ENCODE peak calls at places on chromosome 1, in five cellular contexts. B, S, I, N and Q are unnamed samples.
A peak's percentile ranks its signal among the peaks of the same experiment; 100 is the strongest.

GRCh38 chr1:178704833-178705232 is 20.2 kb upstream of the RALGPS2 start:
- DNase-seq in B (no peak), S (no peak), I (no peak), N (no peak), Q (no peak)

GRCh38 chr1:165688046-165688445 is 10.3 kb downstream of the ALDH9A1 start:
- DNase-seq in B (no peak), S (no peak), I (no peak), N (no peak), Q (no peak)

GRCh38 chr1:228092342-228093049 is 10.0 kb downstream of the ARF1 start:
- DNase-seq in B (no peak), S (peak; percentile 13), I (no peak), N (no peak), Q (peak; percentile 7)

GRCh38 chr1:59045636-59046035 is 251.3 kb upstream of the FGGY start:
- DNase-seq in B (no peak), S (no peak), I (no peak), N (no peak), Q (no peak)

GRCh38 chr1:23126801-23127200 is 41.9 kb downstream of the LUZP1 start:
- DNase-seq in B (no peak), S (no peak), I (no peak), N (no peak), Q (no peak)

GRCh38 chr1:219788091-219788490 is 140.3 kb downstream of the SLC30A10 start:
- DNase-seq in B (no peak), S (no peak), I (no peak), N (no peak), Q (no peak)

GRCh38 chr1:21069549-21069948 is 107.1 kb downstream of the EIF4G3 start:
- DNase-seq in B (no peak), S (no peak), I (no peak), N (peak; percentile 53), Q (no peak)

GRCh38 chr1:37765937-37766664 is 1.2 kb upstream of the EPHA10 start:
- DNase-seq in B (no peak), S (no peak), I (no peak), N (no peak), Q (no peak)

GRCh38 chr1:100440075-100440809 is 87.9 kb downstream of the CDC14A start:
- DNase-seq in B (no peak), S (peak; percentile 30), I (no peak), N (peak; percentile 95), Q (no peak)

GRCh38 chr1:17400725-17401341 is 28.8 kb downstream of the PADI6 start:
- DNase-seq in B (no peak), S (no peak), I (no peak), N (no peak), Q (no peak)

GRCh38 chr1:158067651-158068050 is 74.2 kb downstream of the KIRREL1 start:
- DNase-seq in B (no peak), S (no peak), I (no peak), N (peak; percentile 45), Q (no peak)

GRCh38 chr1:65910432-65910831 is 117.7 kb downstream of the PDE4B start:
- DNase-seq in B (no peak), S (no peak), I (no peak), N (peak; percentile 7), Q (no peak)

GRCh38 chr1:63721531-63722189 is 52.2 kb upstream of the ROR1 start:
- DNase-seq in B (no peak), S (peak; percentile 35), I (no peak), N (no peak), Q (no peak)

GRCh38 chr1:183812111-183812510 is 7.2 kb downstream of the RGL1 start:
- DNase-seq in B (no peak), S (no peak), I (no peak), N (no peak), Q (no peak)

GRCh38 chr1:205286335-205286950 is 35.1 kb downstream of the NUAK2 start:
- DNase-seq in B (no peak), S (peak; percentile 40), I (no peak), N (no peak), Q (no peak)

GRCh38 chr1:59516881-59517280 is 220.0 kb downstream of the FGGY start:
- DNase-seq in B (no peak), S (no peak), I (peak; percentile 41), N (no peak), Q (no peak)

GRCh38 chr1:41713557-41714327 is 205.0 kb downstream of the HIVEP3 start:
- DNase-seq in B (no peak), S (no peak), I (no peak), N (peak; percentile 69), Q (peak; percentile 22)

GRCh38 chr1:53329183-53329544 is 1.3 kb upstream of the LRP8 start:
- DNase-seq in B (no peak), S (no peak), I (no peak), N (no peak), Q (peak; percentile 61)

GRCh38 chr1:208189183-208189582 is 55.0 kb downstream of the PLXNA2 start:
- DNase-seq in B (no peak), S (no peak), I (no peak), N (peak; percentile 51), Q (no peak)

GRCh38 chr1:19903621-19904020 is 19.8 kb downstream of the PLA2G2E start:
- DNase-seq in B (no peak), S (no peak), I (no peak), N (no peak), Q (no peak)

GRCh38 chr1:219123041-219123440 is 50.6 kb upstream of the LYPLAL1 start:
- DNase-seq in B (no peak), S (no peak), I (peak; percentile 43), N (peak; percentile 6), Q (no peak)

DNA sequence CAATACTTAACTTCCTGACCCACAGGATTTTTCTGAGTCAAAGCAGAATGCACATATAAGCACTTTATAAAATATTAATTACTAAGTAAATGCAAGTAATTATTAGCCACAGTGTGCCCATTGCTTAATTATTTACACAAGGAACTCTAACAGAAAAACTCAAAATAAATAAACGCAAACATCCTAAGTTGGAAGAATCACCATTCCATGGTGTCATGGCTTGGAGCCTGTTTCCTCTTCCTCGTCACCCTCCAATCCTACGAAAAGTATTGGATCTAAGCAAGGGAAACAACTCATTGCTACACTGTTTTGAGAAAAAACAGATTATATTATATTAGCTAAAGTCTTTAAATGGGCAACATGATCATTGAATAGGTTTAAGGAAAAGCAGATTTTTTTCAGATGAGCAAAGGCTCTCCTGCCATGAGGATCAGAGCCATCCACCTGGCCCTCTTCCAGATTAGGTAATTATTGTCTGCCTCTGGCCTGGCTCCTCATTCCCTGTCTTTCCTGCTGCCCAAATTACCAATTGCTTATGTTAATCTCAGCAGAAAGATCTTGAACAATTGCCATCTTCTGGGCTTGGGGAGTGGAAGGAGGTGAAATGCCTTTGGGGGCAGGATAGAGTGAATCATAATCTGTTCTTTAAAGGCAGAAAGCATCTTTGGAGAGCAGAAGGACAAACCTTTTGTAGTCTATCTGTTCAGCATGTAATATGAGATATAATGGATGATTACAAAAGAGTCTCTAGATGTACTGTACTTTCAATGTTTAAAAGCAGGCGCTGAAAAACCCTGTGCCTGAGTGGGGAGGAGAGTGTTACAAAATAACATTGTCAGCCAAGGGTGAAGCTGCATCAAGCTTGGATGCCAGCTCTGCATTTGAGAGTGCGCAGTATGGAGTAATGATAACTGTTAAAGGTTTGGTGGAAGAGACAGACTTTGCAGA is 121.2 kb downstream of the DUSP10 start:
- DNase-seq in B (no peak), S (no peak), I (no peak), N (no peak), Q (no peak)
- H3K4me3 ChIP-seq in B (no peak overlapping the region), S (no peak overlapping the region), I (no peak overlapping the region), N (no peak overlapping the region), Q (no peak overlapping the region)

DNA sequence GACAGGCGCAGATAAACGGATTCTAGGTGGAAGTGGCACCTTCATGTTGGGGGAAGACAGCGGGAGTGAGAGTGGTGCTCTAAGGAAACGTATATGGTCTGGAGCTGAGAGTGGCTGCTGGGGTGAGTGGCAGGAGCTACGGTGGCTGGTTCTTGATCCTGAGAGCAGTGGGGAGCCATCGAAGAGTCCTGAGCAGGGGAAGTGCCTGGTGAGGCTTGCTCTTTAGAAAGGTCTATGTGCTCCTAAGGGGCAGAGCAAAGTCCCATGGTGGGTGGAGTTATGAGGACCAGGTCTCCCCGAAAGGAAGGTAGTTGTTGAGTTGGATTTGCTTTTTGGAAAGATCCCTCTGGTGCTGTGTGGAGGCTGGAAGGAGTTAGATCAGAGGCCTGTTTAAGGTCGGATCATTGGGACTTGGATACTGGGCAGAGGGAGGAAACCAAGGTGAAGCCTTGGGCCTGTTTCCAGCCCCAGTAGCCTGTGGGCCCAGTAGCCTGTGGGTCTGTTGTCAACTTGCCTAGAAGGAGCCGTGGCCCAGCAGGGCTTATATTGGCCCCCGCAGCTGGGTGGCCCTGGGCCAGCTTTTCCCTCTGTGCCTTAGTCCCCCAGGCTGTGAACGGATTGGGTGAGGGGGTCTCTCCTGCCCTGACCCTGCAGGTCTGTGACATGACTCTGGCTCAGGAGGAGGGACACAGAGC is 33.0 kb downstream of the ACOT11 start:
- DNase-seq in B (no peak), S (no peak), I (no peak), N (no peak), Q (no peak)
- H3K27ac ChIP-seq in B (no peak overlapping the region), S (peak overlapping the region; percentile 85), I (peak overlapping the region; percentile 79), N (no peak overlapping the region), Q (peak overlapping the region; percentile 80)

DNA sequence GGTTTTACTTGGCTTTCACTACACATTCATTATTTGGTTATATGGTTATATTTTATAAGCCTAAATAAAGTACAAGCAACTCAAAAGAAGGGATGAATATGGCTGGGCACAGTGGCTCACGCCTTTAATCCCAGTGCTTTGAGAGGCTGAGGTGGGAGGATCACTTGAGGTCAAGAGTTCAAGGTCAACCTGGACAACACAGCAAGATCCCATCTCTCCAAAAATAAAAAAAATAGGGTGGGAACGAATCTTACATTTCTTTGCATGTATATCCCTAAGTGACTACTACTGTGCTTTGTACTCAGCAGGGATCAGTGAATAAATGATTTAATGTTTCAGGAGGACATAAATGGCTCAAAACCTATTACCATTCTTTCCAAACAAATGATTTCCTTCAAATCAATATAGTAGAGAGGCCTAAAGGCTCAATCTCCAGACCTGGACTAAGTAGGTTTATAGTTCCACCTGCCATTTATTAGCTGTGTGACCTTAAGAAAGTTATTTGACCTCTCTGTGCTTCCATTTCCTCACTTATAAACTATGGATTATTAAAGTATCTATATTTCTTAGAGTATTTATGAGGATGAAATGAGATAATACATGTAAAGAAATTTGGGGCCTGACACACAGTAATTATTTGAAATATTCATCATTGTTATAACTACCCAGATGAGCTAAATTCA is 28.3 kb downstream of the TGFBR3 start:
- DNase-seq in B (no peak), S (no peak), I (no peak), N (no peak), Q (no peak)
- H3K4me3 ChIP-seq in B (no peak overlapping the region), S (no peak overlapping the region), I (no peak overlapping the region), N (no peak overlapping the region), Q (no peak overlapping the region)

GRCh38 chr1:113042336-113043143 is 30.5 kb upstream of the LRIG2 start:
- DNase-seq in B (peak; percentile 28), S (peak; percentile 77), I (peak; percentile 81), N (peak; percentile 99), Q (peak; percentile 80)

GRCh38 chr1:113046569-113046968 is 26.4 kb upstream of the LRIG2 start:
- DNase-seq in B (no peak), S (no peak), I (no peak), N (no peak), Q (no peak)

GRCh38 chr1:113053344-113054138 is 19.5 kb upstream of the LRIG2 start:
- DNase-seq in B (no peak), S (no peak), I (no peak), N (no peak), Q (no peak)

DNA sequence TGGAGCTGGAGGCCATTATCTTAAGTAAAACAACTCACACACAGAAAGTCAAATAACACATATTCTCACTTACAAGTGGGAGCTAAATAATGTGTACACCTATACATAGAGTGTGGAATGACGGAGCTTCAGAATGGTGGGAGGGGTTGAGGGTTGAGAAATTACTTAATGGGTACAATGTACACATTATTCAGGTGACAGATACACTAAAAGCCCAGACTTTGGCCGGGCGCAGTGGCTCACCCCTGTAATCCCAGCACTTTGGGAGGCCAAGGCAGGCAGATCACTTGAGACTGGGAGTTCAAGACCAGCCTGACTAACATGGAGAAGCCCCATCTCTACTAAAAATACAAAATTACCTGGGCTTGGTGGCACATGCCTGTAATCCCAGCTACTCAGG is 24.9 kb upstream of the LRIG2 start:
- DNase-seq in B (no peak), S (no peak), I (no peak), N (no peak), Q (no peak)
- H3K27ac ChIP-seq in B (no peak overlapping the region), S (no peak overlapping the region), I (no peak overlapping the region), N (no peak overlapping the region), Q (no peak overlapping the region)